ENCODE peak calls at places on chromosomes 12 and 14, in seven cellular contexts. D is GF-D8, P is hippocampal formation, L is IMR-90, W is AG08395, I is NCI-H2171, S is GM20000. G is an unnamed sample.
A peak's percentile ranks its signal among the peaks of the same experiment; 100 is the strongest.

GRCh38 chr12:122873540-122873939 is 22.4 kb downstream of the VPS37B start:
- DNase-seq in D (no peak), P (no peak), L (no peak), W (no peak), I (no peak), S (no peak), G (no peak)

GRCh38 chr14:90276627-90277367 is 20.4 kb downstream of the PSMC1 start:
- DNase-seq in D (no peak), P (no peak), L (peak; percentile 13), W (no peak), I (no peak), S (no peak), G (no peak)

GRCh38 chr12:27505124-27505523 is 18.9 kb upstream of the PPFIBP1 start:
- DNase-seq in D (no peak), P (no peak), L (peak; percentile 57), W (peak; percentile 76), I (no peak), S (no peak), G (no peak)

GRCh38 chr14:30869525-30870150 is 4.7 kb upstream of the COCH start:
- DNase-seq in D (no peak), P (no peak), L (no peak), W (no peak), I (no peak), S (no peak), G (no peak)

GRCh38 chr12:108611884-108612415 is 14.1 kb upstream of the TMEM119 start:
- DNase-seq in D (no peak), P (no peak), L (peak; percentile 89), W (peak; percentile 85), I (no peak), S (no peak), G (no peak)

GRCh38 chr14:77924392-77924948 is 124.6 kb downstream of the ADCK1 start:
- DNase-seq in D (no peak), P (no peak), L (no peak), W (no peak), I (no peak), S (no peak), G (no peak)

GRCh38 chr14:95165517-95165916 is 8.2 kb upstream of the DICER1 start:
- DNase-seq in D (no peak), P (no peak), L (no peak), W (no peak), I (no peak), S (no peak), G (no peak)

GRCh38 chr12:41509655-41510054 is 321.5 kb downstream of the PDZRN4 start:
- DNase-seq in D (no peak), P (no peak), L (no peak), W (no peak), I (no peak), S (no peak), G (no peak)

GRCh38 chr12:50787618-50788017 is 23.7 kb downstream of the ATF1 start:
- DNase-seq in D (no peak), P (no peak), L (no peak), W (no peak), I (no peak), S (no peak), G (no peak)

GRCh38 chr12:51374856-51375255 is 16.4 kb downstream of the GALNT6 start:
- DNase-seq in D (no peak), P (no peak), L (no peak), W (no peak), I (no peak), S (no peak), G (no peak)

G was measured in pons.